ENCODE peak calls at places on chromosomes 12 and 14, in eight cellular contexts. G is trophoblast cell, Q is dorsolateral prefrontal cortex, P is activated gamma-delta T cell treated with Interleukin-2 at 50 U/mL for 16 hours, X is NCI-H2081, W is substantia nigra, H is iPS DF 6.9, O is T-cell. A is an unnamed sample.

GRCh38 chr12:111455448-111456320 is 50.0 kb downstream of the SH2B3 start:
- DNase-seq in G (peak; percentile 40), Q (no peak), P (no peak), X (no peak), W (no peak), H (no peak), O (no peak), A (peak; percentile 76)

GRCh38 chr14:44982594-44982993 is 20.6 kb downstream of the TOGARAM1 start:
- DNase-seq in G (no peak), Q (no peak), P (no peak), X (no peak), W (no peak), H (no peak), O (no peak), A (no peak)

GRCh38 chr12:6635375-6635855 is 344 bp downstream of the LPAR5 start:
- DNase-seq in G (no peak), Q (no peak), P (peak; percentile 64), X (no peak), W (no peak), H (no peak), O (no peak), A (no peak)

GRCh38 chr14:68133856-68134255 is 314.3 kb downstream of the RAD51B start:
- DNase-seq in G (no peak), Q (no peak), P (no peak), X (no peak), W (no peak), H (no peak), O (no peak), A (no peak)

GRCh38 chr14:85527458-85527857 is 2.5 kb upstream of the FLRT2 start:
- DNase-seq in G (no peak), Q (no peak), P (no peak), X (no peak), W (no peak), H (no peak), O (no peak), A (no peak)

GRCh38 chr12:27966870-27967269 is 5.7 kb downstream of the PTHLH start:
- DNase-seq in G (peak; percentile 68), Q (no peak), P (no peak), X (no peak), W (no peak), H (no peak), O (no peak), A (peak; percentile 91)

GRCh38 chr12:2922329-2922728 is 31.6 kb downstream of the TULP3 start:
- DNase-seq in G (no peak), Q (no peak), P (no peak), X (no peak), W (no peak), H (no peak), O (no peak), A (no peak)

GRCh38 chr14:90755661-90756304 is 60.4 kb downstream of the TTC7B start:
- DNase-seq in G (peak; percentile 22), Q (no peak), P (no peak), X (no peak), W (no peak), H (no peak), O (no peak), A (no peak)

GRCh38 chr12:49777800-49778748 is 36.7 kb downstream of the TMBIM6 start:
- DNase-seq in G (peak; percentile 89), Q (peak; percentile 42), P (peak; percentile 78), X (peak; percentile 30), W (no peak), H (peak; percentile 61), O (peak; percentile 55), A (no peak)

GRCh38 chr14:69539631-69540410 is 34.9 kb downstream of the CCDC177 start:
- DNase-seq in G (peak; percentile 93), Q (no peak), P (no peak), X (no peak), W (no peak), H (no peak), O (no peak), A (no peak)

GRCh38 chr14:54652890-54653201 is 85.9 kb downstream of the SAMD4A start:
- DNase-seq in G (no peak), Q (no peak), P (no peak), X (no peak), W (no peak), H (no peak), O (no peak), A (no peak)

A was measured in brain microvascular endothelial cell.